ENCODE peak calls at places on chromosomes 1 and 21, in eight cellular contexts. D, T, B, L, H, W, A and R are unnamed samples.

GRCh38 chr1:26771643-26772321 is 16.0 kb upstream of the PIGV start:
- DNase-seq in D (no peak), T (no peak), B (peak; percentile 95), L (no peak), H (no peak), W (peak; percentile 61), A (peak; percentile 93), R (peak; percentile 39)

GRCh38 chr1:157157481-157158190 is 19.4 kb upstream of the ETV3 start:
- DNase-seq in D (no peak), T (no peak), B (peak; percentile 60), L (no peak), H (peak; percentile 25), W (no peak), A (no peak), R (no peak)

GRCh38 chr21:18354947-18355346 is 48.6 kb downstream of the TMPRSS15 start:
- DNase-seq in D (no peak), T (no peak), B (no peak), L (no peak), H (no peak), W (no peak), A (no peak), R (no peak)

GRCh38 chr1:150764617-150765090 is 924 bp downstream of the CTSS start:
- DNase-seq in D (no peak), T (no peak), B (peak; percentile 89), L (no peak), H (no peak), W (no peak), A (peak; percentile 47), R (no peak)

GRCh38 chr1:150874455-150875196 is 1.8 kb downstream of the ARNT start:
- DNase-seq in D (no peak), T (no peak), B (peak; percentile 29), L (no peak), H (no peak), W (no peak), A (no peak), R (no peak)

GRCh38 chr1:199290186-199290585 is 651.3 kb downstream of the PTPRC start:
- DNase-seq in D (no peak), T (no peak), B (peak; percentile 53), L (no peak), H (no peak), W (no peak), A (no peak), R (no peak)

GRCh38 chr21:25670726-25671125 is 31.7 kb downstream of the JAM2 start:
- DNase-seq in D (no peak), T (no peak), B (peak; percentile 54), L (peak; percentile 14), H (no peak), W (no peak), A (peak; percentile 28), R (no peak)

GRCh38 chr1:244603498-244603897 is 49.4 kb upstream of the DESI2 start:
- DNase-seq in D (no peak), T (no peak), B (peak; percentile 60), L (no peak), H (no peak), W (no peak), A (peak; percentile 8), R (no peak)

GRCh38 chr1:247047702-247048101 is 30.9 kb downstream of the ZNF670 start:
- DNase-seq in D (no peak), T (no peak), B (no peak), L (no peak), H (no peak), W (no peak), A (no peak), R (no peak)

GRCh38 chr1:181588631-181589030 is 105.3 kb downstream of the CACNA1E start:
- DNase-seq in D (no peak), T (no peak), B (no peak), L (no peak), H (no peak), W (no peak), A (no peak), R (no peak)

GRCh38 chr1:16181887-16182719 is 26.2 kb upstream of the EPHA2 start:
- DNase-seq in D (peak; percentile 70), T (no peak), B (peak; percentile 91), L (peak; percentile 84), H (peak; percentile 83), W (peak; percentile 91), A (peak; percentile 55), R (no peak)

GRCh38 chr1:47188901-47189785 is 693 bp downstream of the PDZK1IP1 start:
- DNase-seq in D (no peak), T (no peak), B (no peak), L (no peak), H (no peak), W (no peak), A (no peak), R (no peak)

GRCh38 chr1:200253774-200254495 is 155.9 kb downstream of the ZNF281 start:
- DNase-seq in D (no peak), T (no peak), B (no peak), L (no peak), H (no peak), W (no peak), A (no peak), R (no peak)

GRCh38 chr1:56435434-56436337 is 143.7 kb downstream of the PLPP3 start:
- DNase-seq in D (peak; percentile 25), T (peak; percentile 88), B (no peak), L (no peak), H (no peak), W (no peak), A (no peak), R (no peak)

GRCh38 chr1:226131639-226132038 is 54.9 kb downstream of the ACBD3 start:
- DNase-seq in D (no peak), T (no peak), B (no peak), L (no peak), H (no peak), W (no peak), A (no peak), R (no peak)

GRCh38 chr1:151282883-151283725 is 1.0 kb downstream of the ZNF687 start:
- DNase-seq in D (peak; percentile 50), T (no peak), B (no peak), L (peak; percentile 17), H (peak; percentile 73), W (no peak), A (no peak), R (peak; percentile 76)

GRCh38 chr1:67679691-67680090 is 5.3 kb upstream of the GADD45A start:
- DNase-seq in D (no peak), T (no peak), B (no peak), L (no peak), H (no peak), W (no peak), A (no peak), R (no peak)

DNA sequence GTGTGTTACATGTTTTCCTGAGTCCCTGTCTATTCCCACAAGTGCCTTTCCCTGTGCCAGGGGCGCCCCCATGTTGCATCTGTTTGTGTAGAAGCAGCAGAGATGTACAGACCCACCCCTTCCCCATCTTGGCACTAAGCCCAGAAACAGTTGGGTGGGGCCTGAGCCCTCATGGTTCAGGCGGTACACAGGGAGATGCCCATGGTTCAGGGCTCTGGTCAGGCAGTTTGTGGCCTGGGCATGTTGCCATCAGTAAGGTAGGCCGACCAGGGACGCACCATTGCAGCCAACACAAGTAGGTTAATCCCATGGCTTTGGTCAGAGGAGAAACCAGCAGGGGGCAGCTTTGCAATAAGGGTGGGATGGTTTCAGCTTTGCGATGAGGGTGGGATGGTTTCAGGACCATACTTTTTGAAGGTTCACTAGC is 914 bp upstream of the ADGRB2 start:
- DNase-seq in D (peak; percentile 61), T (no peak), B (peak; percentile 39), L (peak; percentile 23), H (no peak), W (no peak), A (no peak), R (no peak)
- TF ChIP-seq CTCF in D (no peak), T (peak; percentile 58), B (peak; percentile 46), L (peak; percentile 13), H (no peak), W (no peak), A (peak; percentile 35), R (peak; percentile 50)

GRCh38 chr1:116842654-116843053 is 67.1 kb upstream of the PTGFRN start:
- DNase-seq in D (no peak), T (no peak), B (peak; percentile 45), L (no peak), H (no peak), W (no peak), A (no peak), R (no peak)
- TF ChIP-seq CTCF in D (no peak), T (no peak), B (peak; percentile 30), L (no peak), H (no peak), W (no peak), A (peak; percentile 41), R (no peak)

GRCh38 chr21:28823464-28823863 is 169.2 kb downstream of the LTN1 start:
- DNase-seq in D (no peak), T (no peak), B (no peak), L (no peak), H (no peak), W (no peak), A (no peak), R (no peak)
- TF ChIP-seq CTCF in D (no peak), T (no peak), B (no peak), L (no peak), H (no peak), W (no peak), A (no peak), R (no peak)

GRCh38 chr1:213049232-213049631 is 1.8 kb upstream of the RPS6KC1 start:
- DNase-seq in D (no peak), T (no peak), B (no peak), L (no peak), H (no peak), W (no peak), A (no peak), R (no peak)

GRCh38 chr1:213051881-213052202 is 801 bp downstream of the RPS6KC1 start:
- DNase-seq in D (no peak), T (no peak), B (no peak), L (no peak), H (no peak), W (no peak), A (no peak), R (no peak)

GRCh38 chr1:213053455-213053854 is 2.4 kb downstream of the RPS6KC1 start:
- DNase-seq in D (no peak), T (no peak), B (no peak), L (no peak), H (no peak), W (no peak), A (no peak), R (no peak)

GRCh38 chr1:213050745-213051126 is 305 bp upstream of the RPS6KC1 start:
- DNase-seq in D (no peak), T (no peak), B (no peak), L (no peak), H (no peak), W (no peak), A (no peak), R (no peak)

DNA sequence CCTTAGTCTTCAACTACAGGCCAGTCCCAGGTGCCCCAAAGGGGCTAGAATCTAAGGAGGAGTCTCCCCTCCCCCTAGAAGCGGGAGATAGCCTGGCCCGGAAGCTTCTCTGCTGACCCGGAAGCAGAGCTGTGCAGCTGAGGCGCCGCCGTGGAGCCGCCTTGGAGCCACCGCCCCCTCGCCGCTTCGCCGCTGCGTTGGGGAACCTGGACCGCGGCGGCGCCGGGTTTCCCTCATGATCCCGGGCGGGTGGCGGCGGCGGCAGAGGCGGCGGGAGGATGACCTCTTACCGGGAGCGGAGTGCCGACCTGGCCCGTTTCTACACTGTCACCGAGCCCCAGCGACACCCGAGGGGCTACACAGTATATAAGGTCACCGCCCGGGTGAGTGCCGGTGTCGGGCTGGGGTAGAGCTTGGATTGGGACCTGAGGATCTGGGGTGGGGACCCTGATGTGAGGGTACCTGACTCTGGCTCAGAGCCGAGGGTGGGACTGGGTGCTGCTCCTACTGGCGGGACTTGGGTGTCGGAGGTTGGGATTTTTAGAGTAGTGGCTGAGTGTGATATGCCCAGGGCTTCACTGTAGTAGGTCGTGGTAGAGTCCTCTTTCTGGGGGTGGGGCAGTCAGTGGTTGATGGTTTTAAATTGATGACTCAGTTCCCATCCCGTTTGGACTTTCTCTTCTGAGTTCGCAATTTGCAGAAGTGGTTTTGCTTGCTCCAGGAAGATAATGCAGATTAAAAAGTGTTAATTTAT is at the start of gene RPS6KC1:
- DNase-seq in D (peak; percentile 83), T (peak; percentile 91), B (peak; percentile 79), L (peak; percentile 59), H (peak; percentile 91), W (peak; percentile 78), A (peak; percentile 23), R (peak; percentile 93)
- TF ChIP-seq CTCF in D (no peak), T (no peak), B (peak; percentile 12), L (no peak), H (no peak), W (no peak), A (peak; percentile 14), R (no peak)